ENCODE peak calls at places on chromosomes 5 and 9, in six cellular contexts. One of them, this sample, is unnamed.

GRCh38 chr9:112569186-112569585 is 82.6 kb downstream of the KIAA1958 start:
- DNase-seq in AG04450: peak
- DNase-seq in sciatic nerve: no peak
- DNase-seq in left colon: no peak
- DNase-seq in occipital lobe: no peak
- DNase-seq in GM04503: peak
- DNase-seq in this sample: no peak

GRCh38 chr9:68500457-68501158 is 40.1 kb downstream of the TMEM252 start:
- DNase-seq in AG04450: no peak
- DNase-seq in occipital lobe: no peak
- DNase-seq in sciatic nerve: no peak
- DNase-seq in left colon: no peak
- DNase-seq in GM04503: no peak
- DNase-seq in this sample: no peak

GRCh38 chr5:65546141-65546540 is 16.8 kb downstream of the CENPK start:
- DNase-seq in GM04503: no peak
- DNase-seq in left colon: no peak
- DNase-seq in sciatic nerve: no peak
- DNase-seq in occipital lobe: no peak
- DNase-seq in AG04450: no peak
- DNase-seq in this sample: no peak

GRCh38 chr9:128341435-128341849 is 1.1 kb downstream of the SLC27A4 start:
- DNase-seq in sciatic nerve: no peak
- DNase-seq in AG04450: no peak
- DNase-seq in GM04503: peak
- DNase-seq in occipital lobe: no peak
- DNase-seq in left colon: peak
- DNase-seq in this sample: peak

GRCh38 chr9:127181595-127182190 is 59.3 kb upstream of the ANGPTL2 start:
- DNase-seq in occipital lobe: no peak
- DNase-seq in sciatic nerve: peak
- DNase-seq in AG04450: no peak
- DNase-seq in left colon: no peak
- DNase-seq in GM04503: no peak
- DNase-seq in this sample: no peak

GRCh38 chr9:136093995-136094881 is 851 bp downstream of the NACC2 start:
- DNase-seq in sciatic nerve: peak
- DNase-seq in AG04450: no peak
- DNase-seq in left colon: peak
- DNase-seq in GM04503: no peak
- DNase-seq in occipital lobe: no peak
- DNase-seq in this sample: peak

GRCh38 chr9:20395671-20396070 is 226.6 kb downstream of the MLLT3 start:
- DNase-seq in left colon: no peak
- DNase-seq in AG04450: no peak
- DNase-seq in GM04503: no peak
- DNase-seq in sciatic nerve: no peak
- DNase-seq in occipital lobe: no peak
- DNase-seq in this sample: no peak

GRCh38 chr5:126868961-126869451 is 92.1 kb downstream of the LMNB1 start:
- DNase-seq in occipital lobe: peak
- DNase-seq in AG04450: no peak
- DNase-seq in GM04503: no peak
- DNase-seq in sciatic nerve: no peak
- DNase-seq in left colon: no peak
- DNase-seq in this sample: no peak

GRCh38 chr5:168291281-168291960 is at the start of gene WWC1:
- DNase-seq in GM04503: no peak
- DNase-seq in occipital lobe: peak
- DNase-seq in sciatic nerve: no peak
- DNase-seq in left colon: peak
- DNase-seq in AG04450: no peak
- DNase-seq in this sample: peak

GRCh38 chr9:128724744-128725211 is 851 bp upstream of the ZDHHC12 start:
- DNase-seq in sciatic nerve: no peak
- DNase-seq in AG04450: peak
- DNase-seq in occipital lobe: peak
- DNase-seq in GM04503: peak
- DNase-seq in left colon: peak
- DNase-seq in this sample: peak

GRCh38 chr5:111384220-111384619 is 128.1 kb downstream of the STARD4 start:
- DNase-seq in left colon: no peak
- DNase-seq in GM04503: no peak
- DNase-seq in AG04450: no peak
- DNase-seq in sciatic nerve: no peak
- DNase-seq in occipital lobe: no peak
- DNase-seq in this sample: no peak

GRCh38 chr9:25658587-25658986 is 19.7 kb downstream of the TUSC1 start:
- DNase-seq in sciatic nerve: no peak
- DNase-seq in AG04450: no peak
- DNase-seq in occipital lobe: no peak
- DNase-seq in GM04503: no peak
- DNase-seq in left colon: no peak
- DNase-seq in this sample: no peak

GRCh38 chr5:132297211-132297940 is 3.2 kb downstream of the SLC22A4 start:
- DNase-seq in GM04503: no peak
- DNase-seq in left colon: no peak
- DNase-seq in sciatic nerve: no peak
- DNase-seq in AG04450: no peak
- DNase-seq in occipital lobe: no peak
- DNase-seq in this sample: no peak

GRCh38 chr5:39349484-39349883 is 14.8 kb downstream of the C9 start:
- DNase-seq in GM04503: no peak
- DNase-seq in occipital lobe: no peak
- DNase-seq in AG04450: no peak
- DNase-seq in sciatic nerve: no peak
- DNase-seq in left colon: no peak
- DNase-seq in this sample: no peak

GRCh38 chr9:133683494-133684460 is 47.6 kb downstream of the DBH start:
- DNase-seq in GM04503: no peak
- DNase-seq in sciatic nerve: no peak
- DNase-seq in occipital lobe: no peak
- DNase-seq in AG04450: no peak
- DNase-seq in left colon: no peak
- DNase-seq in this sample: no peak

GRCh38 chr5:171336486-171337206 is 27.6 kb downstream of the TLX3 start:
- DNase-seq in sciatic nerve: no peak
- DNase-seq in occipital lobe: peak
- DNase-seq in GM04503: no peak
- DNase-seq in AG04450: peak
- DNase-seq in left colon: peak
- DNase-seq in this sample: no peak

GRCh38 chr5:133843911-133844310 is 124.5 kb downstream of the C5orf15 start:
- DNase-seq in sciatic nerve: no peak
- DNase-seq in left colon: no peak
- DNase-seq in GM04503: no peak
- DNase-seq in occipital lobe: no peak
- DNase-seq in AG04450: no peak
- DNase-seq in this sample: no peak

GRCh38 chr5:59187772-59188347 is 605.0 kb downstream of the RAB3C start:
- DNase-seq in sciatic nerve: no peak
- DNase-seq in occipital lobe: no peak
- DNase-seq in GM04503: no peak
- DNase-seq in left colon: no peak
- DNase-seq in AG04450: no peak
- DNase-seq in this sample: no peak

GRCh38 chr9:85182381-85182780 is 512.9 kb downstream of the NTRK2 start:
- DNase-seq in sciatic nerve: no peak
- DNase-seq in GM04503: no peak
- DNase-seq in left colon: no peak
- DNase-seq in occipital lobe: no peak
- DNase-seq in AG04450: no peak
- DNase-seq in this sample: no peak

GRCh38 chr9:69180670-69181069 is 6.6 kb downstream of the TJP2 start:
- DNase-seq in GM04503: peak
- DNase-seq in left colon: peak
- DNase-seq in occipital lobe: peak
- DNase-seq in sciatic nerve: no peak
- DNase-seq in AG04450: peak
- DNase-seq in this sample: peak

GRCh38 chr9:80995759-80996158 is 693.6 kb downstream of the TLE1 start:
- DNase-seq in sciatic nerve: no peak
- DNase-seq in AG04450: peak
- DNase-seq in GM04503: no peak
- DNase-seq in occipital lobe: no peak
- DNase-seq in left colon: no peak
- DNase-seq in this sample: no peak

GRCh38 chr9:34540826-34541225 is 18.0 kb upstream of the ENHO start:
- DNase-seq in GM04503: peak
- DNase-seq in left colon: no peak
- DNase-seq in sciatic nerve: no peak
- DNase-seq in AG04450: no peak
- DNase-seq in occipital lobe: no peak
- DNase-seq in this sample: no peak

GRCh38 chr9:72704688-72705375 is 183.4 kb downstream of the TMC1 start:
- DNase-seq in left colon: no peak
- DNase-seq in sciatic nerve: no peak
- DNase-seq in AG04450: no peak
- DNase-seq in occipital lobe: no peak
- DNase-seq in GM04503: no peak
- DNase-seq in this sample: no peak

GRCh38 chr9:138009456-138010273 is 132.1 kb downstream of the CACNA1B start:
- DNase-seq in GM04503: no peak
- DNase-seq in left colon: peak
- DNase-seq in AG04450: no peak
- DNase-seq in sciatic nerve: no peak
- DNase-seq in occipital lobe: no peak
- DNase-seq in this sample: no peak

This sample was measured in colonic mucosa.